ENCODE peak calls at places on chromosomes 5 and 9, in four cellular contexts. One of them, this sample, is unnamed.

GRCh38 chr9:89421595-89421994 is 76.3 kb downstream of the SEMA4D start:
- DNase-seq in H9: no peak
- DNase-seq in IMR-90: peak; percentile 77
- DNase-seq in neuronal stem cell: no peak
- DNase-seq in this sample: peak; percentile 52

GRCh38 chr9:88773627-88774244 is 217.5 kb upstream of the S1PR3 start:
- DNase-seq in neuronal stem cell: no peak
- DNase-seq in H9: no peak
- DNase-seq in IMR-90: peak; percentile 63
- DNase-seq in this sample: no peak

GRCh38 chr9:121599872-121600585 is 51.4 kb upstream of the DAB2IP start:
- DNase-seq in H9: no peak
- DNase-seq in neuronal stem cell: no peak
- DNase-seq in IMR-90: no peak
- DNase-seq in this sample: no peak

GRCh38 chr9:129258823-129259301 is 80.8 kb upstream of the IER5L start:
- DNase-seq in H9: no peak
- DNase-seq in IMR-90: no peak
- DNase-seq in neuronal stem cell: no peak
- DNase-seq in this sample: no peak

GRCh38 chr5:72178910-72179815 is 71.9 kb downstream of the MAP1B start:
- DNase-seq in H9: no peak
- DNase-seq in neuronal stem cell: peak; percentile 82
- DNase-seq in IMR-90: peak; percentile 91
- DNase-seq in this sample: no peak

GRCh38 chr9:110179734-110180133 is 28.2 kb downstream of the C9orf152 start:
- DNase-seq in neuronal stem cell: no peak
- DNase-seq in IMR-90: peak; percentile 86
- DNase-seq in H9: no peak
- DNase-seq in this sample: no peak

GRCh38 chr9:99052849-99053715 is 51.8 kb upstream of the TGFBR1 start:
- DNase-seq in neuronal stem cell: no peak
- DNase-seq in H9: no peak
- DNase-seq in IMR-90: no peak
- DNase-seq in this sample: no peak

GRCh38 chr5:137320056-137321045 is 178.8 kb downstream of the SPOCK1 start:
- DNase-seq in neuronal stem cell: peak; percentile 70
- DNase-seq in IMR-90: peak; percentile 51
- DNase-seq in H9: peak; percentile 67
- DNase-seq in this sample: peak; percentile 84

GRCh38 chr5:72369301-72370079 is 49.3 kb downstream of the PTCD2 start:
- DNase-seq in neuronal stem cell: no peak
- DNase-seq in IMR-90: peak; percentile 48
- DNase-seq in H9: no peak
- DNase-seq in this sample: peak; percentile 70

GRCh38 chr5:10831416-10831815 is 70.4 kb upstream of the DAP start:
- DNase-seq in neuronal stem cell: no peak
- DNase-seq in H9: no peak
- DNase-seq in IMR-90: peak; percentile 95
- DNase-seq in this sample: peak; percentile 33

GRCh38 chr5:138961221-138961620 is 86.1 kb upstream of the LRRTM2 start:
- DNase-seq in neuronal stem cell: no peak
- DNase-seq in IMR-90: no peak
- DNase-seq in H9: no peak
- DNase-seq in this sample: no peak

GRCh38 chr5:136811551-136811950 is 446.2 kb upstream of the TRPC7 start:
- DNase-seq in IMR-90: peak; percentile 86
- DNase-seq in neuronal stem cell: no peak
- DNase-seq in H9: no peak
- DNase-seq in this sample: no peak

GRCh38 chr5:143957455-143957854 is 145.5 kb downstream of the HMHB1 start:
- DNase-seq in neuronal stem cell: no peak
- DNase-seq in IMR-90: no peak
- DNase-seq in H9: no peak
- DNase-seq in this sample: no peak

GRCh38 chr9:98365227-98365669 is 109.8 kb upstream of the TBC1D2 start:
- DNase-seq in neuronal stem cell: no peak
- DNase-seq in H9: no peak
- DNase-seq in IMR-90: peak; percentile 55
- DNase-seq in this sample: peak; percentile 59

GRCh38 chr5:126753227-126753626 is 23.7 kb upstream of the LMNB1 start:
- DNase-seq in IMR-90: no peak
- DNase-seq in H9: no peak
- DNase-seq in neuronal stem cell: no peak
- DNase-seq in this sample: no peak

GRCh38 chr5:15131909-15132308 is 260.3 kb upstream of the ANKH start:
- DNase-seq in H9: no peak
- DNase-seq in neuronal stem cell: no peak
- DNase-seq in IMR-90: no peak
- DNase-seq in this sample: no peak

GRCh38 chr9:85223506-85224108 is 518.1 kb downstream of the AGTPBP1 start:
- DNase-seq in H9: no peak
- DNase-seq in neuronal stem cell: no peak
- DNase-seq in IMR-90: no peak
- DNase-seq in this sample: no peak

GRCh38 chr5:137572042-137572695 is 73.0 kb upstream of the SPOCK1 start:
- DNase-seq in neuronal stem cell: no peak
- DNase-seq in H9: no peak
- DNase-seq in IMR-90: no peak
- DNase-seq in this sample: no peak

GRCh38 chr5:172361566-172362238 is 78.1 kb upstream of the UBTD2 start:
- DNase-seq in IMR-90: peak; percentile 100
- DNase-seq in H9: no peak
- DNase-seq in neuronal stem cell: no peak
- DNase-seq in this sample: peak; percentile 99

GRCh38 chr5:74092761-74093160 is 466.8 kb downstream of the ARHGEF28 start:
- DNase-seq in H9: no peak
- DNase-seq in neuronal stem cell: no peak
- DNase-seq in IMR-90: no peak
- DNase-seq in this sample: no peak

GRCh38 chr5:16740476-16740875 is 123.7 kb upstream of the RETREG1 start:
- DNase-seq in IMR-90: no peak
- DNase-seq in neuronal stem cell: no peak
- DNase-seq in H9: peak; percentile 46
- DNase-seq in this sample: no peak
- H3K4ac ChIP-seq in IMR-90: no peak overlapping the region
- H3K4ac ChIP-seq in neuronal stem cell: no peak overlapping the region
- H3K4ac ChIP-seq in H9: no peak overlapping the region
- H3K4ac ChIP-seq in this sample: no peak overlapping the region

GRCh38 chr9:106880863-106881262 is 17.9 kb downstream of the ZNF462 start:
- DNase-seq in H9: no peak
- DNase-seq in neuronal stem cell: no peak
- DNase-seq in IMR-90: peak; percentile 82
- DNase-seq in this sample: no peak
- H3K14ac ChIP-seq in H9: no peak overlapping the region
- H3K14ac ChIP-seq in neuronal stem cell: no peak overlapping the region
- H3K14ac ChIP-seq in IMR-90: peak overlapping the region; percentile 17
- H3K14ac ChIP-seq in this sample: no peak overlapping the region

DNA sequence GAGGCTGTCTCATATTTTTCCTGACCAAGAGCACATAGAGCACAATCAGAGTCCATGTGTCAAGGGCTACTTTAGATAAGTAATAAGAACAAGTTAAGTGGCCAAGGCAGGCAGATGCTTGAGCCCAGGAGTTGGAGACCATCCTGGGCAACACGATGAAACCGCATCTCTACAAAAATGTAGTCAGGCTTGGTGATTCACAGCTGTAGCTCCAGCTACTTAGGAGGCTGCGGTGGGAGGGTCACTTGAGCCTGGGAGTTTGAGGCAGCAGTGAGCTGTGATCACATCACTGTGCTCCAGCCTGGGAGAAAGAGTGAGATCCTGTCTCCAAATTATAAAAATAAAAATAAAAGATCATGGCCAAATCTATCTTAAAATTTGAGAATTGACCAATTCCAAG is 767.9 kb upstream of the CTNND2 start:
- DNase-seq in neuronal stem cell: no peak
- DNase-seq in IMR-90: no peak
- DNase-seq in H9: no peak
- DNase-seq in this sample: no peak
- H3K4ac ChIP-seq in neuronal stem cell: no peak overlapping the region
- H3K4ac ChIP-seq in IMR-90: no peak overlapping the region
- H3K4ac ChIP-seq in H9: no peak overlapping the region
- H3K4ac ChIP-seq in this sample: no peak overlapping the region

GRCh38 chr5:123454236-123454911 is 31.2 kb upstream of the CEP120 start:
- DNase-seq in IMR-90: peak; percentile 61
- DNase-seq in H9: no peak
- DNase-seq in neuronal stem cell: no peak
- DNase-seq in this sample: peak; percentile 23
- H3K14ac ChIP-seq in IMR-90: no peak overlapping the region
- H3K14ac ChIP-seq in H9: no peak overlapping the region
- H3K14ac ChIP-seq in neuronal stem cell: no peak overlapping the region
- H3K14ac ChIP-seq in this sample: no peak overlapping the region

GRCh38 chr9:105452185-105452584 is 4.4 kb downstream of the FSD1L start:
- DNase-seq in H9: no peak
- DNase-seq in IMR-90: no peak
- DNase-seq in neuronal stem cell: no peak
- DNase-seq in this sample: no peak
- H3K4ac ChIP-seq in H9: no peak overlapping the region
- H3K4ac ChIP-seq in IMR-90: peak overlapping the region; percentile 26
- H3K4ac ChIP-seq in neuronal stem cell: no peak overlapping the region
- H3K4ac ChIP-seq in this sample: no peak overlapping the region

DNA sequence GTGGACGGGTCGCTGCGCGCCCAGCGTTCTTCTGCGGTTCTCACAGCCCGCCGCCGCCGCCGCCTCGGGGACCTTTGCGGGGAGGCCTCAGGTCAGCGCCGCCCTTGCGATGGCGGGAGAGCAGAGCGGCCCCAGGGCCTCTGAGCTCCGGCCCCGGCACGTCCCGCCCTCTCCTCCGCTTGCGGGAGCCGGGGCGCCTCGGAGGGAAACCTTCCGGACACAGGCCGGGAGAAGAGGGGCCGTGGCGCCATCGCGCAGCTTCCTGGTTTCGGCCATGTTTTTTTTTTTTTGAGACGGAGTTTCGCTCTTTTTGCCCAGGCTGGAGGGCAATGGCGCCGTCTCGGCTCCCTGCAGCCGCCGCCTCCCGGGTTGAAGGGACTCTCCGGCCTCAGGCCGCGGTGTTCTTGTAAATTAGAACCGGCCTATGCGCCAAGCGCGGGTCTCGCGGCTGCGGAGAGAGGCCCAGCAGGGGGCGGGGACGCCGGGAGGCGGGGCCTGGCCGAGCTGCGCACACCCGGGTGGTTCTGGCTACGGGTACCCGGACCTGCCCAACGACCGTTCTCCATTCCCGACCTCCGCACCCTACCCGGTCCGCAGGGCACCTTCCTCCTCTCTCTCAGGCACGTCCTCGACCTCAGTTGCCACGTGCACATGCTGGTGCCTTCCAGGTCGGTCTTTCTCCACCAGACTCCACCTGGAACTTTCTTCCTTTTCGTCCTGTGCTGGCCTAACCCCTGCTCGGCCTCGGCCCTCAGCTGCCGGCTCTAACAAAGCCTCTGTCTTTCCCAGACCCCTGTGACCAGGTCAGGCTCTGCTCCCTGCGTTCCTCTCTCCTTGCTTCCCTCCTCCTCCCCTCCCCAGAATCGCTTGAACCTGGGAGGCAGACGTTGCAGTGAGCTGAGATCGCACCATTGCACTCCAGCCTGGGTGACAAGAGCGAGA is 28.8 kb upstream of the MGAT1 start:
- DNase-seq in neuronal stem cell: peak; percentile 40
- DNase-seq in H9: peak; percentile 76
- DNase-seq in IMR-90: peak; percentile 60
- DNase-seq in this sample: peak; percentile 90
- H3K14ac ChIP-seq in neuronal stem cell: peak overlapping the region; percentile 67
- H3K14ac ChIP-seq in H9: peak overlapping the region; percentile 100
- H3K14ac ChIP-seq in IMR-90: peak overlapping the region; percentile 99
- H3K14ac ChIP-seq in this sample: peak overlapping the region; percentile 98

This sample was measured in trophoblast cell.